ENCODE peak calls at places on chromosomes 11 and 22, in four cellular contexts. One of them, this sample, is unnamed. For H3K27me3, the result is how much of the 10 kb centered on the place peaks cover.

GRCh38 chr11:14783788-14784187 is 108.2 kb downstream of the CYP2R1 start:
- DNase-seq in cardiac muscle cell: no peak
- DNase-seq in CD4-positive, alpha-beta T cell: no peak
- DNase-seq in spleen: no peak
- DNase-seq in this sample: no peak

GRCh38 chr11:95254139-95254704 is 23.2 kb upstream of the SESN3 start:
- DNase-seq in cardiac muscle cell: peak
- DNase-seq in CD4-positive, alpha-beta T cell: peak
- DNase-seq in spleen: peak
- DNase-seq in this sample: no peak

GRCh38 chr11:112972399-112973115 is 11.3 kb downstream of the NCAM1 start:
- DNase-seq in cardiac muscle cell: no peak
- DNase-seq in CD4-positive, alpha-beta T cell: no peak
- DNase-seq in spleen: no peak
- DNase-seq in this sample: no peak

GRCh38 chr22:43867839-43868652 is 5.7 kb upstream of the SULT4A1 start:
- DNase-seq in cardiac muscle cell: peak
- DNase-seq in CD4-positive, alpha-beta T cell: no peak
- DNase-seq in spleen: peak
- DNase-seq in this sample: no peak

GRCh38 chr11:115504279-115505158 is at the start of gene CADM1:
- DNase-seq in cardiac muscle cell: peak
- DNase-seq in CD4-positive, alpha-beta T cell: peak
- DNase-seq in spleen: peak
- DNase-seq in this sample: peak

GRCh38 chr22:20268289-20268349 is at the start of gene RTN4R:
- DNase-seq in cardiac muscle cell: no peak
- DNase-seq in CD4-positive, alpha-beta T cell: no peak
- DNase-seq in spleen: no peak
- DNase-seq in this sample: no peak

GRCh38 chr11:4826425-4826824 is 5.3 kb downstream of the OR51F2 start:
- DNase-seq in cardiac muscle cell: no peak
- DNase-seq in CD4-positive, alpha-beta T cell: no peak
- DNase-seq in spleen: no peak
- DNase-seq in this sample: no peak

GRCh38 chr11:11982975-11983374 is 25.5 kb downstream of the DKK3 start:
- DNase-seq in cardiac muscle cell: no peak
- DNase-seq in CD4-positive, alpha-beta T cell: no peak
- DNase-seq in spleen: no peak
- DNase-seq in this sample: no peak

GRCh38 chr11:76067099-76067498 is 139.2 kb downstream of the WNT11 start:
- DNase-seq in cardiac muscle cell: no peak
- DNase-seq in CD4-positive, alpha-beta T cell: no peak
- DNase-seq in spleen: no peak
- DNase-seq in this sample: no peak

GRCh38 chr22:36432592-36433317 is 45.0 kb upstream of the MYH9 start:
- DNase-seq in cardiac muscle cell: peak
- DNase-seq in CD4-positive, alpha-beta T cell: no peak
- DNase-seq in spleen: no peak
- DNase-seq in this sample: no peak

GRCh38 chr11:65432686-65433582 is 10.3 kb downstream of the NEAT1 start:
- DNase-seq in cardiac muscle cell: peak
- DNase-seq in CD4-positive, alpha-beta T cell: no peak
- DNase-seq in spleen: no peak
- DNase-seq in this sample: no peak

GRCh38 chr22:41230399-41230785 is 10.3 kb downstream of the CHADL start:
- DNase-seq in cardiac muscle cell: no peak
- DNase-seq in CD4-positive, alpha-beta T cell: no peak
- DNase-seq in spleen: no peak
- DNase-seq in this sample: no peak

GRCh38 chr11:129418039-129418438 is 42.4 kb downstream of the BARX2 start:
- DNase-seq in cardiac muscle cell: no peak
- DNase-seq in CD4-positive, alpha-beta T cell: no peak
- DNase-seq in spleen: no peak
- DNase-seq in this sample: no peak

GRCh38 chr11:12234216-12234615 is 123.8 kb downstream of the MICAL2 start:
- DNase-seq in cardiac muscle cell: no peak
- DNase-seq in CD4-positive, alpha-beta T cell: no peak
- DNase-seq in spleen: no peak
- DNase-seq in this sample: no peak

GRCh38 chr11:27242591-27242990 is 120.4 kb downstream of the CCDC34 start:
- DNase-seq in cardiac muscle cell: no peak
- DNase-seq in CD4-positive, alpha-beta T cell: no peak
- DNase-seq in spleen: no peak
- DNase-seq in this sample: no peak

GRCh38 chr11:12183827-12184620 is 73.6 kb downstream of the MICAL2 start:
- DNase-seq in cardiac muscle cell: no peak
- DNase-seq in CD4-positive, alpha-beta T cell: no peak
- DNase-seq in spleen: no peak
- DNase-seq in this sample: no peak

GRCh38 chr22:17349172-17349571 is 20.1 kb upstream of the CECR2 start:
- DNase-seq in cardiac muscle cell: no peak
- DNase-seq in CD4-positive, alpha-beta T cell: no peak
- DNase-seq in spleen: no peak
- DNase-seq in this sample: no peak

GRCh38 chr11:34748036-34748435 is 127.1 kb downstream of the EHF start:
- DNase-seq in cardiac muscle cell: no peak
- DNase-seq in CD4-positive, alpha-beta T cell: no peak
- DNase-seq in spleen: no peak
- DNase-seq in this sample: no peak

GRCh38 chr22:39468487-39469325 is 11.9 kb downstream of the MGAT3 start:
- DNase-seq in cardiac muscle cell: no peak
- DNase-seq in CD4-positive, alpha-beta T cell: no peak
- DNase-seq in spleen: no peak
- DNase-seq in this sample: no peak

GRCh38 chr11:128886401-128887119 is 4.6 kb upstream of the KCNJ5 start:
- DNase-seq in cardiac muscle cell: peak
- DNase-seq in CD4-positive, alpha-beta T cell: no peak
- DNase-seq in spleen: no peak
- DNase-seq in this sample: no peak

GRCh38 chr11:83557638-83558037 is 271.5 kb upstream of the CCDC90B start:
- DNase-seq in cardiac muscle cell: no peak
- DNase-seq in CD4-positive, alpha-beta T cell: no peak
- DNase-seq in spleen: no peak
- DNase-seq in this sample: no peak

GRCh38 chr11:60528934-60529333 is 13.7 kb downstream of the MS4A13 start:
- DNase-seq in cardiac muscle cell: no peak
- DNase-seq in CD4-positive, alpha-beta T cell: no peak
- DNase-seq in spleen: no peak
- DNase-seq in this sample: no peak

GRCh38 chr22:46748948-46749681 is 11.1 kb upstream of the CERK start:
- DNase-seq in cardiac muscle cell: no peak
- DNase-seq in CD4-positive, alpha-beta T cell: peak
- DNase-seq in spleen: peak
- DNase-seq in this sample: no peak

GRCh38 chr11:42025404-42025803 is 566.0 kb upstream of the LRRC4C start:
- DNase-seq in cardiac muscle cell: no peak
- DNase-seq in CD4-positive, alpha-beta T cell: no peak
- DNase-seq in spleen: no peak
- DNase-seq in this sample: no peak

DNA sequence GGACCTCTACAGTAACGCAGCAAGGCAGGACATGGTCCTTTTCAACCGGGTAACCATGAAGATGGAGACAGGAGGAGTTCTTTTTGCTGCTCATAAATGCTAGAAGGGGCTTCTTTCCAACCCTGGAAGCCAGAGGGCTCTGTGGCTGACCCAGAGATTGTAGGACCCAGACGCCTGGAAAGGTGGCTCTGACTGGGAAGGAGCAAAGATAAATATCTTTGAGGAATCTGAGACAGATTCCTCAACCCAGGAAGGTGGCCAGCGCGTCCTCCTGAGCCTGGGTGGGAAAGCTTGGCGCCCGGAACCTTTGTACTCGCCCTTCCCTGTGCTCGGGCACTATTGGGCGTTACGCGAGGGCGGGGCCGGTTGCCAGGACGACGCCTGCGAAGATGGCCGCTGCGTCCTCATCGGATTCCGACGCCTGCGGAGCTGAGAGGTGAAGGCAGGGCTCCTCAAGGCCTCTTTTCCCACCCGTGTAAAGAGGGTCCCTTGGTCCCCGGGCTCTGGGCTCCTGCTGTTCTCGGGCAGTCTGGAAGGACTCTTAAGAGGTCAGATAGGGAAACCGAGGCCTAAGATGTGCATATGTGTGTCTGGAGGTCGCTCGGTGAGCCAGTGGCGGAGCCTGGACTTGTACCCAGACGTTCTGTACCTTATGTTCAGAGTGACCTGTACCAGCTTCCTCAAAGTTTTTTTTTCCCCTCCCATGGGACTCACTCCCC is at the start of gene BBS1:
- DNase-seq in cardiac muscle cell: peak
- DNase-seq in CD4-positive, alpha-beta T cell: peak
- DNase-seq in spleen: peak
- DNase-seq in this sample: no peak
- TF ChIP-seq CTCF in cardiac muscle cell: no peak
- TF ChIP-seq CTCF in CD4-positive, alpha-beta T cell: no peak
- TF ChIP-seq CTCF in spleen: no peak
- TF ChIP-seq CTCF in this sample: no peak

GRCh38 chr11:72595292-72595684 is 78.9 kb downstream of the PDE2A start:
- DNase-seq in cardiac muscle cell: no peak
- DNase-seq in CD4-positive, alpha-beta T cell: no peak
- DNase-seq in spleen: no peak
- DNase-seq in this sample: no peak
- H3K27me3 ChIP-seq in cardiac muscle cell: under half
- H3K27me3 ChIP-seq in CD4-positive, alpha-beta T cell: under half
- H3K27me3 ChIP-seq in spleen: under half
- H3K27me3 ChIP-seq in this sample: under half

DNA sequence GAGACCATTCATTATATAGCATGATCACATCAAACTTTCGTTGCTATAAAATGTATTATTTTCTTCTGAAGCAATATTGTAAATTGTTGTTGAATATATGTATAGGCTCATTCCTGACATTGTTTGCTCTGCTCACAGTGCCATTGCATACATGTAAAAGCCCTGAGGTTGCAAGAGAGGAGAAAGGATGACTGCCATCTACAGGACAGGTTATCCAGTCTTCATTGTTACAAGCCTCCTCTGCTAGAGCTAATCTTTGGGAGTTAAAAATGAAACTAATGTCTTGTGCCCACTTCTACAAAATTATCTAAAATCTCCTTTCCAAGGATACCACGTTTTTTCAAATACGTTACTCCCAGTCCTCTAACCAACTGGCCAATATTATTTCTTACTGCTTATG is 16.4 kb upstream of the OR5AL1 start:
- DNase-seq in cardiac muscle cell: no peak
- DNase-seq in CD4-positive, alpha-beta T cell: no peak
- DNase-seq in spleen: no peak
- DNase-seq in this sample: no peak
- TF ChIP-seq CTCF in cardiac muscle cell: no peak
- TF ChIP-seq CTCF in CD4-positive, alpha-beta T cell: no peak
- TF ChIP-seq CTCF in spleen: no peak
- TF ChIP-seq CTCF in this sample: no peak

GRCh38 chr22:26374645-26375044 is 54.4 kb upstream of the ASPHD2 start:
- DNase-seq in cardiac muscle cell: no peak
- DNase-seq in CD4-positive, alpha-beta T cell: no peak
- DNase-seq in spleen: no peak
- DNase-seq in this sample: no peak
- H3K27me3 ChIP-seq in cardiac muscle cell: under half
- H3K27me3 ChIP-seq in CD4-positive, alpha-beta T cell: under half
- H3K27me3 ChIP-seq in spleen: under half
- H3K27me3 ChIP-seq in this sample: under half

GRCh38 chr22:24592846-24593809 is at the start of gene LRRC75B:
- DNase-seq in cardiac muscle cell: peak
- DNase-seq in CD4-positive, alpha-beta T cell: no peak
- DNase-seq in spleen: peak
- DNase-seq in this sample: no peak
- TF ChIP-seq CTCF in cardiac muscle cell: no peak
- TF ChIP-seq CTCF in CD4-positive, alpha-beta T cell: no peak
- TF ChIP-seq CTCF in spleen: no peak
- TF ChIP-seq CTCF in this sample: no peak

GRCh38 chr11:74729397-74729796 is 1.8 kb downstream of the CHRDL2 start:
- DNase-seq in cardiac muscle cell: no peak
- DNase-seq in CD4-positive, alpha-beta T cell: no peak
- DNase-seq in spleen: no peak
- DNase-seq in this sample: no peak
- H3K27me3 ChIP-seq in cardiac muscle cell: half or more
- H3K27me3 ChIP-seq in CD4-positive, alpha-beta T cell: under half
- H3K27me3 ChIP-seq in spleen: under half
- H3K27me3 ChIP-seq in this sample: half or more

GRCh38 chr22:37734402-37734700 is 37.5 kb downstream of the TRIOBP start:
- DNase-seq in cardiac muscle cell: no peak
- DNase-seq in CD4-positive, alpha-beta T cell: no peak
- DNase-seq in spleen: no peak
- DNase-seq in this sample: no peak

GRCh38 chr22:37733625-37734401 is 37.0 kb downstream of the TRIOBP start:
- DNase-seq in cardiac muscle cell: no peak
- DNase-seq in CD4-positive, alpha-beta T cell: no peak
- DNase-seq in spleen: no peak
- DNase-seq in this sample: no peak

GRCh38 chr22:37731804-37732471 is 35.1 kb downstream of the TRIOBP start:
- DNase-seq in cardiac muscle cell: no peak
- DNase-seq in CD4-positive, alpha-beta T cell: no peak
- DNase-seq in spleen: no peak
- DNase-seq in this sample: no peak

GRCh38 chr22:37732699-37733607 is 36.1 kb downstream of the TRIOBP start:
- DNase-seq in cardiac muscle cell: no peak
- DNase-seq in CD4-positive, alpha-beta T cell: no peak
- DNase-seq in spleen: no peak
- DNase-seq in this sample: no peak

DNA sequence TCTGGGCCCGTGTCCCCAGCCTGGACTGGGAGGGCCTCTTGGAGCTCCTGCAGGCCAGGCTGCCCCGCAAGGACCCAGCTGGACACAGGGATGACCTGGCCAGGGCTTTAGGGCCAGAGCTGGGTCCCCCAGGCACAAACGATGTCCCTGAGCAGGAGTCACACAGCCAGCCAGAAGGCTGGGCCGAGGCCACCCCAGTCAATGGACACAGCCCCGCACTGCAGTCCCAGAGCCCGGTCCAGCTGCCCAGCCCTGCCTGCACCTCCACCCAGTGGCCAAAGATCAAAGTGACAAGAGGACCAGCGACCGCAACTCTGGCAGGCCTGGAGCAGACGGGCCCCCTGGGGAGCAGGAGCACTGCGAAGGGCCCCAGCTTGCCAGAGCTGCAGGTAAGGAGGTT is 38.2 kb downstream of the TRIOBP start:
- DNase-seq in cardiac muscle cell: peak
- DNase-seq in CD4-positive, alpha-beta T cell: no peak
- DNase-seq in spleen: no peak
- DNase-seq in this sample: no peak
- TF ChIP-seq CTCF in cardiac muscle cell: peak
- TF ChIP-seq CTCF in CD4-positive, alpha-beta T cell: no peak
- TF ChIP-seq CTCF in spleen: peak
- TF ChIP-seq CTCF in this sample: peak

GRCh38 chr11:45423036-45423435 is 136.9 kb upstream of the SYT13 start:
- DNase-seq in cardiac muscle cell: no peak
- DNase-seq in CD4-positive, alpha-beta T cell: no peak
- DNase-seq in spleen: no peak
- DNase-seq in this sample: no peak
- H3K27me3 ChIP-seq in cardiac muscle cell: under half
- H3K27me3 ChIP-seq in CD4-positive, alpha-beta T cell: under half
- H3K27me3 ChIP-seq in spleen: under half
- H3K27me3 ChIP-seq in this sample: under half